ENCODE peak calls at places on chromosomes 4 and X, in five cellular contexts. One of them, this sample, is unnamed.

GRCh38 chr4:61750810-61751209 is 550.7 kb downstream of the ADGRL3 start:
- DNase-seq in fibroblast of the aortic adventitia: no peak
- DNase-seq in upper lobe of right lung: no peak
- DNase-seq in astrocyte of the spinal cord: no peak
- DNase-seq in lower leg skin: no peak
- DNase-seq in this sample: no peak

GRCh38 chrX:74179071-74179470 is 124.9 kb upstream of the ZCCHC13 start:
- DNase-seq in fibroblast of the aortic adventitia: peak; percentile 59
- DNase-seq in upper lobe of right lung: no peak
- DNase-seq in astrocyte of the spinal cord: peak; percentile 58
- DNase-seq in lower leg skin: no peak
- DNase-seq in this sample: no peak

GRCh38 chrX:42597481-42597880 is 180.5 kb downstream of the PPP1R2C start:
- DNase-seq in fibroblast of the aortic adventitia: no peak
- DNase-seq in upper lobe of right lung: no peak
- DNase-seq in astrocyte of the spinal cord: no peak
- DNase-seq in lower leg skin: no peak
- DNase-seq in this sample: no peak

GRCh38 chr4:176726803-176727202 is 65.9 kb downstream of the VEGFC start:
- DNase-seq in fibroblast of the aortic adventitia: peak; percentile 28
- DNase-seq in upper lobe of right lung: no peak
- DNase-seq in astrocyte of the spinal cord: peak; percentile 50
- DNase-seq in lower leg skin: no peak
- DNase-seq in this sample: no peak

GRCh38 chr4:37922323-37922722 is 31.4 kb downstream of the TBC1D1 start:
- DNase-seq in fibroblast of the aortic adventitia: peak; percentile 56
- DNase-seq in upper lobe of right lung: no peak
- DNase-seq in astrocyte of the spinal cord: peak; percentile 17
- DNase-seq in lower leg skin: no peak
- DNase-seq in this sample: no peak

GRCh38 chr4:39759569-39759968 is 61.6 kb downstream of the UBE2K start:
- DNase-seq in fibroblast of the aortic adventitia: no peak
- DNase-seq in upper lobe of right lung: no peak
- DNase-seq in astrocyte of the spinal cord: no peak
- DNase-seq in lower leg skin: no peak
- DNase-seq in this sample: no peak

GRCh38 chrX:135520022-135520552 is 373 bp upstream of the INTS6L start:
- DNase-seq in fibroblast of the aortic adventitia: peak; percentile 72
- DNase-seq in upper lobe of right lung: no peak
- DNase-seq in astrocyte of the spinal cord: no peak
- DNase-seq in lower leg skin: no peak
- DNase-seq in this sample: no peak

GRCh38 chrX:134721766-134722532 is 63.7 kb upstream of the PLAC1 start:
- DNase-seq in fibroblast of the aortic adventitia: no peak
- DNase-seq in upper lobe of right lung: no peak
- DNase-seq in astrocyte of the spinal cord: no peak
- DNase-seq in lower leg skin: no peak
- DNase-seq in this sample: no peak

GRCh38 chrX:49840679-49841078 is 11.6 kb downstream of the PAGE4 start:
- DNase-seq in fibroblast of the aortic adventitia: peak; percentile 24
- DNase-seq in upper lobe of right lung: peak; percentile 71
- DNase-seq in astrocyte of the spinal cord: peak; percentile 24
- DNase-seq in lower leg skin: no peak
- DNase-seq in this sample: peak; percentile 69

GRCh38 chrX:74902806-74903205 is 22.4 kb downstream of the NEXMIF start:
- DNase-seq in fibroblast of the aortic adventitia: no peak
- DNase-seq in upper lobe of right lung: no peak
- DNase-seq in astrocyte of the spinal cord: no peak
- DNase-seq in lower leg skin: no peak
- DNase-seq in this sample: no peak

GRCh38 chr4:67568820-67569219 is 10.3 kb downstream of the STAP1 start:
- DNase-seq in fibroblast of the aortic adventitia: no peak
- DNase-seq in upper lobe of right lung: no peak
- DNase-seq in astrocyte of the spinal cord: no peak
- DNase-seq in lower leg skin: no peak
- DNase-seq in this sample: no peak

GRCh38 chr4:175411251-175411650 is 400.8 kb downstream of the GPM6A start:
- DNase-seq in fibroblast of the aortic adventitia: peak; percentile 76
- DNase-seq in upper lobe of right lung: no peak
- DNase-seq in astrocyte of the spinal cord: no peak
- DNase-seq in lower leg skin: no peak
- DNase-seq in this sample: no peak

GRCh38 chr4:5051210-5051691 is at the start of gene STK32B:
- DNase-seq in fibroblast of the aortic adventitia: peak; percentile 64
- DNase-seq in upper lobe of right lung: peak; percentile 81
- DNase-seq in astrocyte of the spinal cord: peak; percentile 62
- DNase-seq in lower leg skin: peak; percentile 92
- DNase-seq in this sample: peak; percentile 65

GRCh38 chr4:121554377-121554776 is 142.4 kb downstream of the ANXA5 start:
- DNase-seq in fibroblast of the aortic adventitia: peak; percentile 76
- DNase-seq in upper lobe of right lung: no peak
- DNase-seq in astrocyte of the spinal cord: no peak
- DNase-seq in lower leg skin: no peak
- DNase-seq in this sample: no peak

GRCh38 chr4:77586953-77587383 is 18.7 kb upstream of the CXCL13 start:
- DNase-seq in fibroblast of the aortic adventitia: no peak
- DNase-seq in upper lobe of right lung: no peak
- DNase-seq in astrocyte of the spinal cord: no peak
- DNase-seq in lower leg skin: no peak
- DNase-seq in this sample: no peak

GRCh38 chr4:155033604-155034003 is 174.8 kb upstream of the NPY2R start:
- DNase-seq in fibroblast of the aortic adventitia: no peak
- DNase-seq in upper lobe of right lung: no peak
- DNase-seq in astrocyte of the spinal cord: no peak
- DNase-seq in lower leg skin: no peak
- DNase-seq in this sample: no peak

GRCh38 chr4:41505161-41505653 is 32.8 kb upstream of the LIMCH1 start:
- DNase-seq in fibroblast of the aortic adventitia: peak; percentile 40
- DNase-seq in upper lobe of right lung: no peak
- DNase-seq in astrocyte of the spinal cord: peak; percentile 32
- DNase-seq in lower leg skin: no peak
- DNase-seq in this sample: no peak

GRCh38 chr4:26482508-26483462 is 7.5 kb downstream of the CCKAR start:
- DNase-seq in fibroblast of the aortic adventitia: peak; percentile 50
- DNase-seq in upper lobe of right lung: no peak
- DNase-seq in astrocyte of the spinal cord: no peak
- DNase-seq in lower leg skin: no peak
- DNase-seq in this sample: no peak

GRCh38 chr4:179225594-179225993 is 1783.4 kb upstream of the AGA start:
- DNase-seq in fibroblast of the aortic adventitia: no peak
- DNase-seq in upper lobe of right lung: no peak
- DNase-seq in astrocyte of the spinal cord: peak; percentile 22
- DNase-seq in lower leg skin: no peak
- DNase-seq in this sample: no peak

GRCh38 chrX:41923257-41923924 is at the start of gene CASK:
- DNase-seq in fibroblast of the aortic adventitia: peak; percentile 86
- DNase-seq in upper lobe of right lung: peak; percentile 96
- DNase-seq in astrocyte of the spinal cord: peak; percentile 90
- DNase-seq in lower leg skin: peak; percentile 97
- DNase-seq in this sample: peak; percentile 94

GRCh38 chr4:142824368-142824767 is 21.7 kb downstream of the INPP4B start:
- DNase-seq in fibroblast of the aortic adventitia: peak; percentile 63
- DNase-seq in upper lobe of right lung: no peak
- DNase-seq in astrocyte of the spinal cord: peak; percentile 7
- DNase-seq in lower leg skin: no peak
- DNase-seq in this sample: no peak

GRCh38 chr4:1870578-1871443 is at the start of gene NSD2:
- DNase-seq in fibroblast of the aortic adventitia: peak; percentile 81
- DNase-seq in upper lobe of right lung: peak; percentile 95
- DNase-seq in astrocyte of the spinal cord: peak; percentile 84
- DNase-seq in lower leg skin: peak; percentile 97
- DNase-seq in this sample: peak; percentile 93

GRCh38 chr4:96784336-96784735 is 944.4 kb downstream of the PDHA2 start:
- DNase-seq in fibroblast of the aortic adventitia: no peak
- DNase-seq in upper lobe of right lung: no peak
- DNase-seq in astrocyte of the spinal cord: no peak
- DNase-seq in lower leg skin: no peak
- DNase-seq in this sample: no peak

GRCh38 chr4:112550728-112551127 is 34.7 kb upstream of the NEUROG2 start:
- DNase-seq in fibroblast of the aortic adventitia: peak; percentile 49
- DNase-seq in upper lobe of right lung: no peak
- DNase-seq in astrocyte of the spinal cord: peak; percentile 41
- DNase-seq in lower leg skin: no peak
- DNase-seq in this sample: no peak

GRCh38 chr4:41095973-41096372 is 118.4 kb downstream of the APBB2 start:
- DNase-seq in fibroblast of the aortic adventitia: peak; percentile 19
- DNase-seq in upper lobe of right lung: no peak
- DNase-seq in astrocyte of the spinal cord: peak; percentile 62
- DNase-seq in lower leg skin: no peak
- DNase-seq in this sample: no peak

GRCh38 chrX:137118536-137118935 is 84.7 kb upstream of the GPR101 start:
- DNase-seq in fibroblast of the aortic adventitia: no peak
- DNase-seq in upper lobe of right lung: no peak
- DNase-seq in astrocyte of the spinal cord: no peak
- DNase-seq in lower leg skin: no peak
- DNase-seq in this sample: no peak

GRCh38 chrX:55486736-55487135 is 2.9 kb downstream of the USP51 start:
- DNase-seq in fibroblast of the aortic adventitia: peak; percentile 28
- DNase-seq in upper lobe of right lung: no peak
- DNase-seq in astrocyte of the spinal cord: no peak
- DNase-seq in lower leg skin: peak; percentile 4
- DNase-seq in this sample: no peak

GRCh38 chr4:25308761-25309160 is 3.8 kb upstream of the ZCCHC4 start:
- DNase-seq in fibroblast of the aortic adventitia: no peak
- DNase-seq in upper lobe of right lung: no peak
- DNase-seq in astrocyte of the spinal cord: no peak
- DNase-seq in lower leg skin: no peak
- DNase-seq in this sample: no peak

GRCh38 chrX:48902776-48903175 is 5.0 kb downstream of the PQBP1 start:
- DNase-seq in fibroblast of the aortic adventitia: no peak
- DNase-seq in upper lobe of right lung: no peak
- DNase-seq in astrocyte of the spinal cord: no peak
- DNase-seq in lower leg skin: no peak
- DNase-seq in this sample: no peak

GRCh38 chr4:174423257-174423944 is 98.9 kb downstream of the HPGD start:
- DNase-seq in fibroblast of the aortic adventitia: peak; percentile 76
- DNase-seq in upper lobe of right lung: no peak
- DNase-seq in astrocyte of the spinal cord: peak; percentile 76
- DNase-seq in lower leg skin: peak; percentile 90
- DNase-seq in this sample: no peak

GRCh38 chrX:44898411-44899221 is 25.6 kb downstream of the KDM6A start:
- DNase-seq in fibroblast of the aortic adventitia: peak; percentile 26
- DNase-seq in upper lobe of right lung: no peak
- DNase-seq in astrocyte of the spinal cord: no peak
- DNase-seq in lower leg skin: no peak
- DNase-seq in this sample: no peak

GRCh38 chr4:16437836-16438235 is 211.6 kb upstream of the TAPT1 start:
- DNase-seq in fibroblast of the aortic adventitia: peak; percentile 28
- DNase-seq in upper lobe of right lung: no peak
- DNase-seq in astrocyte of the spinal cord: peak; percentile 18
- DNase-seq in lower leg skin: no peak
- DNase-seq in this sample: no peak

GRCh38 chr4:16431871-16432270 is 205.6 kb upstream of the TAPT1 start:
- DNase-seq in fibroblast of the aortic adventitia: no peak
- DNase-seq in upper lobe of right lung: no peak
- DNase-seq in astrocyte of the spinal cord: no peak
- DNase-seq in lower leg skin: no peak
- DNase-seq in this sample: no peak
- TF ChIP-seq CTCF in fibroblast of the aortic adventitia: no peak
- TF ChIP-seq CTCF in upper lobe of right lung: no peak
- TF ChIP-seq CTCF in astrocyte of the spinal cord: no peak
- TF ChIP-seq CTCF in lower leg skin: no peak
- TF ChIP-seq CTCF in this sample: no peak

DNA sequence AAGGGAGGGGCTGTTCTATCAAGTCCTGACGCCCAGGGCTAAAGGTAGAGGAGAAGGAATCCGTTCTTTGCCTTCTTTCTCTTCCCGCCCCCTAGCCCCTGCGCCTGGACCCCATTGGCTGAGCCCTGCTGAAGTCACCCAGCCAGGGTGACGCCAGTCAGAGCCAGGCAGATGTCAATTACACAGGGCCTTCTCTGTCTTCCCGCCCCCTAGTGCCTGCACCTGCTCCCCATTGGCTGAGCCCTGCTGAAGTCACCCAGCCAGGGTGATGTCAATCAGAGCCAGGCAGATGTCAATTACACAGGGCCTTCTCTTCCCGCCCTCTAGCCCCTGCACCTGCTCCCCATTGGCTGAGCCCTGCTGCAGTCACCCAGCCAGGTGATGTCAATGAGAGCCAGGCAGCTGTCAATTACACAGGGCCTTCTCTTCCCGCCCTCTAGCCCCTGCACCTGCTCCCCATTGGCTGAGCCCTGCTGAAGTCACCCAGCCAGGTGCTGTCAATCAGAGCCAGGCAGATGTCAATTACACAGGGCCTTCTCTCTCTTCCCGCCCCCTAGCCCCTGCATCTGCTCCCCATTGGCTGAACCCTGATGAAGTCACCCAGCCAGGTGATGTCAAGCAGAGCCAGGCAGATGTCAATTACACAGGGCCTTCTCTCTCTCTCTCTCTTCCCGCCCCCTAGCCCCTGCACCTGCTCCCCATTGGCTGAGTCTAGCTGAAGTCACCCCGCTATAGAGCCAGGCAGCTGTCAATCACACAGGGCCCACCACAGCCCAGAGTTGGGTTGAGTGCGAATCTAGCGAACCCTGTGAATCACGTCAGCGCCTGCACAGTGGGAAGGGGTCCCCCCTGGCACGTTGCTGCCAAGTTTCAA is 46.4 kb downstream of the ASMT start:
- DNase-seq in fibroblast of the aortic adventitia: no peak
- DNase-seq in upper lobe of right lung: peak; percentile 79
- DNase-seq in astrocyte of the spinal cord: no peak
- DNase-seq in lower leg skin: peak; percentile 29
- DNase-seq in this sample: peak; percentile 79
- H3K4me3 ChIP-seq in fibroblast of the aortic adventitia: no peak overlapping the region
- H3K4me3 ChIP-seq in upper lobe of right lung: peak overlapping the region; percentile 32
- H3K4me3 ChIP-seq in astrocyte of the spinal cord: no peak overlapping the region
- H3K4me3 ChIP-seq in lower leg skin: no peak overlapping the region
- H3K4me3 ChIP-seq in this sample: peak overlapping the region; percentile 39

GRCh38 chr4:13541720-13542576 is 2.4 kb downstream of the NKX3-2 start:
- DNase-seq in fibroblast of the aortic adventitia: no peak
- DNase-seq in upper lobe of right lung: no peak
- DNase-seq in astrocyte of the spinal cord: no peak
- DNase-seq in lower leg skin: no peak
- DNase-seq in this sample: no peak
- TF ChIP-seq CTCF in fibroblast of the aortic adventitia: peak; percentile 9
- TF ChIP-seq CTCF in upper lobe of right lung: peak; percentile 29
- TF ChIP-seq CTCF in astrocyte of the spinal cord: peak; percentile 30
- TF ChIP-seq CTCF in lower leg skin: no peak
- TF ChIP-seq CTCF in this sample: no peak

GRCh38 chrX:107940095-107940494 is 42.1 kb downstream of the TEX13B start:
- DNase-seq in fibroblast of the aortic adventitia: no peak
- DNase-seq in upper lobe of right lung: no peak
- DNase-seq in astrocyte of the spinal cord: no peak
- DNase-seq in lower leg skin: no peak
- DNase-seq in this sample: no peak

GRCh38 chrX:107935200-107935599 is 47.0 kb downstream of the TEX13B start:
- DNase-seq in fibroblast of the aortic adventitia: peak; percentile 17
- DNase-seq in upper lobe of right lung: no peak
- DNase-seq in astrocyte of the spinal cord: peak; percentile 5
- DNase-seq in lower leg skin: no peak
- DNase-seq in this sample: no peak

GRCh38 chrX:107934262-107934661 is 47.9 kb downstream of the TEX13B start:
- DNase-seq in fibroblast of the aortic adventitia: no peak
- DNase-seq in upper lobe of right lung: no peak
- DNase-seq in astrocyte of the spinal cord: no peak
- DNase-seq in lower leg skin: no peak
- DNase-seq in this sample: no peak

GRCh38 chrX:107936434-107936730 is 45.8 kb downstream of the TEX13B start:
- DNase-seq in fibroblast of the aortic adventitia: no peak
- DNase-seq in upper lobe of right lung: no peak
- DNase-seq in astrocyte of the spinal cord: no peak
- DNase-seq in lower leg skin: no peak
- DNase-seq in this sample: no peak

GRCh38 chrX:107935664-107936433 is 46.3 kb downstream of the TEX13B start:
- DNase-seq in fibroblast of the aortic adventitia: no peak
- DNase-seq in upper lobe of right lung: no peak
- DNase-seq in astrocyte of the spinal cord: no peak
- DNase-seq in lower leg skin: peak; percentile 77
- DNase-seq in this sample: no peak
- H3K4me3 ChIP-seq in fibroblast of the aortic adventitia: peak overlapping the region; percentile 35
- H3K4me3 ChIP-seq in upper lobe of right lung: no peak overlapping the region
- H3K4me3 ChIP-seq in astrocyte of the spinal cord: peak overlapping the region; percentile 35
- H3K4me3 ChIP-seq in lower leg skin: no peak overlapping the region
- H3K4me3 ChIP-seq in this sample: peak overlapping the region; percentile 14